ENCODE peak calls at places on chromosomes 12 and 14, in five cellular contexts. A, F, W, J and T are unnamed samples.

GRCh38 chr12:13024151-13024946 is 19.8 kb upstream of the FAM234B start:
- DNase-seq in A (no peak), F (no peak), W (no peak), J (no peak), T (no peak)

GRCh38 chr14:21101802-21102413 is 1.0 kb downstream of the TMEM253 start:
- DNase-seq in A (no peak), F (no peak), W (no peak), J (no peak), T (no peak)

GRCh38 chr12:48998497-48999353 is 450 bp downstream of the DDN start:
- DNase-seq in A (no peak), F (no peak), W (no peak), J (no peak), T (no peak)

GRCh38 chr12:75389061-75389460 is 1.8 kb upstream of the GLIPR1L2 start:
- DNase-seq in A (no peak), F (no peak), W (no peak), J (no peak), T (no peak)

GRCh38 chr12:13171921-13172859 is 24.3 kb upstream of the EMP1 start:
- DNase-seq in A (no peak), F (peak), W (no peak), J (no peak), T (no peak)

GRCh38 chr14:80933282-80933681 is 8.3 kb downstream of the CEP128 start:
- DNase-seq in A (no peak), F (no peak), W (no peak), J (no peak), T (no peak)

GRCh38 chr12:127819066-127819465 is 447.9 kb upstream of the TMEM132C start:
- DNase-seq in A (no peak), F (no peak), W (no peak), J (no peak), T (no peak)

GRCh38 chr12:78192979-78193378 is 362.3 kb downstream of the NAV3 start:
- DNase-seq in A (no peak), F (no peak), W (no peak), J (no peak), T (no peak)

GRCh38 chr14:102071283-102071998 is 15.4 kb downstream of the HSP90AA1 start:
- DNase-seq in A (no peak), F (no peak), W (no peak), J (no peak), T (no peak)

GRCh38 chr14:32078030-32078793 is 1.1 kb downstream of the ARHGAP5 start:
- DNase-seq in A (peak), F (peak), W (peak), J (no peak), T (peak)

GRCh38 chr14:96363751-96364336 is 518 bp downstream of the GSKIP start:
- DNase-seq in A (peak), F (no peak), W (peak), J (peak), T (no peak)

GRCh38 chr12:104549820-104550480 is 93.2 kb downstream of the CHST11 start:
- DNase-seq in A (no peak), F (no peak), W (no peak), J (no peak), T (no peak)

GRCh38 chr14:55645148-55645547 is 65.1 kb downstream of the KTN1 start:
- DNase-seq in A (no peak), F (no peak), W (no peak), J (no peak), T (no peak)

GRCh38 chr12:47370421-47370820 is 290.7 kb upstream of the AMIGO2 start:
- DNase-seq in A (no peak), F (no peak), W (no peak), J (no peak), T (no peak)

GRCh38 chr12:27523305-27523641 is 733 bp upstream of the PPFIBP1 start:
- DNase-seq in A (no peak), F (no peak), W (no peak), J (no peak), T (no peak)

GRCh38 chr12:1806301-1807106 is 13.9 kb upstream of the LRTM2 start:
- DNase-seq in A (no peak), F (peak), W (no peak), J (peak), T (no peak)

GRCh38 chr12:2642896-2643425 is 151.8 kb upstream of the FKBP4 start:
- DNase-seq in A (no peak), F (no peak), W (no peak), J (no peak), T (no peak)

GRCh38 chr12:112806721-112807120 is 15.2 kb downstream of the RPH3A start:
- DNase-seq in A (no peak), F (no peak), W (no peak), J (no peak), T (no peak)

GRCh38 chr12:3138896-3139590 is 61.9 kb downstream of the TSPAN9 start:
- DNase-seq in A (peak), F (no peak), W (no peak), J (no peak), T (no peak)

GRCh38 chr12:111182391-111182790 is 186.5 kb downstream of the PHETA1 start:
- DNase-seq in A (no peak), F (no peak), W (no peak), J (no peak), T (no peak)

GRCh38 chr12:111184161-111184560 is 184.7 kb downstream of the PHETA1 start:
- DNase-seq in A (no peak), F (no peak), W (no peak), J (no peak), T (no peak)

GRCh38 chr12:111183094-111183493 is 185.8 kb downstream of the PHETA1 start:
- DNase-seq in A (no peak), F (no peak), W (no peak), J (no peak), T (no peak)

GRCh38 chr12:111178194-111179081 is 190.5 kb downstream of the PHETA1 start:
- DNase-seq in A (no peak), F (no peak), W (no peak), J (no peak), T (no peak)

DNA sequence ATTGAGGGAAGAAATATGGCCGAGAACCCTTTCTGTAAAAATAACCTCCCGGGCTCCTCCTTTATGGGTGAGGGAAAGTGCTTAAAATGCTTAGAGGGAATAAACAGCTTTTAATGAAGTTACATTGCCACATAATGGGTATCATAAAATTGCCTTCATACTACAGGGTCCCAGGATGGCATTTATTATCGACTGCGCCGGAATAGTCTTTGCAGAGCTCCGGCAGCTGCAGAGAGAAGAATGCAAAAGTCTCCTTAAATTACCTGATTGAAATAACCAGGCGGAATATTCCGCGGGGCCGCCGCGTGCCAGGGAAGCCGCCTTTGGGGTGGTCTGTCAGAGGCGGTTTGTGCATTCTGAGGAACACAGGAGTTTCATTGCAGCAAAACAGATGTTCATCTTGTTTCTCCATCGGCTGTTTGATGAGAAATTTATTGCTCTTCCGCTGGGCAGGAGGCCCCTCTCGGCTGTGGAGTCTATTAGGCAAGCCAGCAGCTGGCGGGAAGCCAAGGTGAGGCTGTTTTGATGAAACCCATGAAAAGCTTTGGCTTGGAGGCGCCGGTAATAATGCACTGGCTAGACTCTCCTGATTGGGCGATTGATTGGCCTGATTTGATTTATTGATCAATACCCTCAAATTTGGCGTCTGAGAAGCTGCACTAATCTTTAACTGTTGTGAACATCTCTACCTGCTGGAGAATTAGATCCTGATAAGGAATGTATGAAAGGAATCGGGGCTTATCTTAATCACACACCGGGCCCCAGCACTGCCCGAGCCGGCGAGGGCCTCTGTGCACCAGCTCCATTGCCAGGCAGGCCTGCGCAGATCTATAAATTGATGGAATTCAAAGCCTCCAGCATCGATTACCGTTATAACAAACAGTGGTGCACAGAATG is 187.8 kb downstream of the PHETA1 start:
- DNase-seq in A (peak), F (peak), W (no peak), J (peak), T (no peak)
- H3K4me3 ChIP-seq in A (no peak), F (no peak), W (no peak), J (no peak), T (no peak)

GRCh38 chr12:53974084-53975018 is at the start of gene HOTAIR:
- DNase-seq in A (no peak), F (peak), W (peak), J (no peak), T (peak)
- H3K4me3 ChIP-seq in A (peak), F (peak), W (peak), J (no peak), T (no peak)

GRCh38 chr12:93167331-93167730 is 210.4 kb upstream of the NUDT4 start:
- DNase-seq in A (no peak), F (no peak), W (no peak), J (no peak), T (no peak)
- H3K4me3 ChIP-seq in A (no peak), F (no peak), W (no peak), J (no peak), T (peak)

DNA sequence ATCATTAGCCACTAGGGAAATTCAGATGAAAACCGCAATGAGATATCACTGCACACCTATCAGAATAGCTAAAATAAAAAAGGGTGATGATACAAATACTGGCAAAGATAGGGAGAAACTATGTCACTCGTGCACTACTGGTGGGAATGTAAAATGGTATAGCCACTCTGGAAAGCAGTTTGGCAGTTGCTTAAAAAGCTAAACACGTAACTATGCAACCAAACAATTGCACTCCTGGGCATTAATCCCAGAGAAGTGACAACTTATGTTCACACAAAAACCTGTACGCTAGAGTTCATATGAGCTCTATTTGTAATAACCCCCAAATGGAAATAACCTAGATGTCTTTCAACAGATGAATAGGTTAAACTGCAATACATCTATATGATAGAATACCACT is 35.4 kb downstream of the GPR135 start:
- DNase-seq in A (no peak), F (no peak), W (no peak), J (no peak), T (no peak)
- H3K4me3 ChIP-seq in A (no peak), F (no peak), W (no peak), J (no peak), T (no peak)

DNA sequence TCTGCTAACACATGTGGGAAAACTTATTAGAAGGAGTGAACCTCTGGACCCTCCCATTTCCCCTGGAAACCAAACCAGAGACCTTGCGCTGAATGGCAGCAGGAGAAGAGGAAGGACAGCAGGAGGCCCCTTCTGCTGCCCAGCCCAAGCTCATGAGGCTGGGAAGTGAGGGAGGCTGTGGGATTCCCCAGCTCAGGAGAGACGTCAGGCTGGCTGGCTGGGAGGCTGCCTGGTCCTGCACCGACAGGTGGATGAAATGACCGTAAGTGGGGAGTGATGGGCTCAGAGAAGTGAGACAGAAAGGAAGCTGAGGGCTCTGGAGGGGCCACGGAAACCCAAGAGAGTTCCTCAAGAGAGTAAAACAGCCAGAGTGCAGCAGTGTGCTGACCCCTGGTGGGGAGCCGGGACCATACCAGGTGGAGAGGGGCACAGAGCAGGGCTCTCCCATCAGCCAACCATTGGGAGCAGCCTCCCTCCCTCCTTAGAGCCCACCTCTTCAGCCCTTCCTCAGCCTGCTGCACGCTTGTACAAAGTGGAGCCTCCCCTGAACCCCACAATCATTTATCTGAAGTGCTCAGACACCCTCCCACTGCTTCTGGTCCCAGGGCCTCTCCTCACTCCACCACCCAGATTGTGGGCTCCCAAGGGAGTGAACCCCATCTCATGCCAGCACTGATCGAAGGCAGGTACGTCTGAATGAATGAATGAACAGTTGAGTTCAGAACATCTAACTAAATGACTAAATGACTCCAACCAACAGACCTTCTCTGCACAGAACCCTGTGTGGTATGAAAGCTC is 14.0 kb downstream of the TAMALIN start:
- DNase-seq in A (no peak), F (peak), W (peak), J (peak), T (peak)
- H3K4me3 ChIP-seq in A (no peak), F (no peak), W (no peak), J (no peak), T (no peak)

GRCh38 chr14:103848720-103849077 is 1.3 kb upstream of the PPP1R13B start:
- DNase-seq in A (no peak), F (no peak), W (no peak), J (no peak), T (no peak)
- H3K4me3 ChIP-seq in A (no peak), F (no peak), W (no peak), J (no peak), T (no peak)

DNA sequence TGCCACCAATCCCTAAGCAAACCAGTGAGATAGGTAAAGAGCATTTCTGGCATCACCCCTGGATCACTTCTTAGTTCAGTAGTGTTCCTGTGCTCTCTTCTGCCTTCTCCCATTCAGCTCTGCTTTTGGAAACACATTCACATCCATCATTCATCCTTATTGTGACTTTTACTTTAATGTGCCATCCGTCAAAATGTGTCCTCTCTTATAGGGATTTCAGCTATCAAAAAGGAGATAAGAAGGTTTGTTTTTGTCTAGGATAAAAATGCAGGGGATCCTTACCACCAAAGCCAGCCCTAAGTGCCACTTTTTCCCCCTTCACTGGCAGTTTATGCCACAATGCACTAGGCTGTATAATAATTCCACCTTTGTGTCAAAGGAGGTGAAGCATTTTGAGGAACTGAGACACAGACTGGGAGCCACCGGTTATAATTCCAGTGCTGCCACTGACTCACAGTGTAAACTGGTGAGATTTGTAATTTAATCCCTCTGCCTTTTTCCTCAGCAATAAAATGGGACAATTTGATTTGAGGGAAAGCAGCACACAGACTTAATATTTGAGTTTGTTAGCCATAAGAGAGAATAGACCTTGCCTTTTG is 158.6 kb downstream of the PAX9 start:
- DNase-seq in A (no peak), F (no peak), W (no peak), J (no peak), T (no peak)
- H3K4me3 ChIP-seq in A (no peak), F (no peak), W (no peak), J (no peak), T (no peak)

DNA sequence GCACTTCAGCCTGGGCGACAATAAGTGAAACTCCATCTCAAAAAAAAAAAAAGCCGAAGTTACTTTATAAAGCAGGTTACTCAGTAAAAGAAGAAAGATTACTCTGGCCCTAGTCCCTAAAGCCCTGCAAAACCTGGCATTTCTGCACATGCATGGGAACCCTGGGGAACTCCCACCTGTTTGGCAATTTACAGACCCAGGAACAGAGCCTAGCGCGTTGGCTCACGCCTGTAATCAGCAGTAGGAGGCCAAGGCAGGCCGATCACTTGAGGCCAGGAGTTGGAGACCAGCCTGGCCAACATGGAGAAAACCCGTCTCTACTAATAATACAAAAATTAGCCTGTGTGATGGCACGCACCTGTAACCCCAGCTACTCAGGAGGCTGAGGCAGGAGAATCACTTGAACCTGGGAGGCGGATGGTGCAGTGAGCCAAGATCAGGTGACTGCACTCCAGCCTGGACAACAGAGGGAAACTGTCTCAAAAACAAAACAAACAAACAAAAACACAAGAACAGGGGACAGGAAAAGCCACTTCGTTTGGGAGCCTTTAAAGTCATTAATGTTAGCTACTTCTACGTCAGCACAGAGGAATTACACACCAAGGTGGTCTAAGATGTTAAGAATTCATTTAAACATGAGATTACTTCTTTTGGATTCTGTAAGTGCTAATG is 34.1 kb upstream of the SPTSSA start:
- DNase-seq in A (peak), F (no peak), W (no peak), J (peak), T (no peak)
- H3K4me3 ChIP-seq in A (no peak), F (no peak), W (no peak), J (no peak), T (no peak)

GRCh38 chr14:64704145-64704742 is at the start of gene PLEKHG3:
- DNase-seq in A (peak), F (peak), W (no peak), J (peak), T (no peak)
- H3K4me3 ChIP-seq in A (peak), F (peak), W (peak), J (peak), T (peak)

GRCh38 chr12:130160306-130160705 is 2.0 kb upstream of the FZD10 start:
- DNase-seq in A (no peak), F (no peak), W (no peak), J (no peak), T (no peak)

GRCh38 chr12:130160711-130161231 is 1.5 kb upstream of the FZD10 start:
- DNase-seq in A (no peak), F (no peak), W (no peak), J (no peak), T (no peak)

GRCh38 chr12:130162267-130162666 is at the start of gene FZD10:
- DNase-seq in A (peak), F (no peak), W (no peak), J (no peak), T (no peak)

GRCh38 chr12:130162771-130163460 is 652 bp downstream of the FZD10 start:
- DNase-seq in A (no peak), F (no peak), W (no peak), J (no peak), T (no peak)

DNA sequence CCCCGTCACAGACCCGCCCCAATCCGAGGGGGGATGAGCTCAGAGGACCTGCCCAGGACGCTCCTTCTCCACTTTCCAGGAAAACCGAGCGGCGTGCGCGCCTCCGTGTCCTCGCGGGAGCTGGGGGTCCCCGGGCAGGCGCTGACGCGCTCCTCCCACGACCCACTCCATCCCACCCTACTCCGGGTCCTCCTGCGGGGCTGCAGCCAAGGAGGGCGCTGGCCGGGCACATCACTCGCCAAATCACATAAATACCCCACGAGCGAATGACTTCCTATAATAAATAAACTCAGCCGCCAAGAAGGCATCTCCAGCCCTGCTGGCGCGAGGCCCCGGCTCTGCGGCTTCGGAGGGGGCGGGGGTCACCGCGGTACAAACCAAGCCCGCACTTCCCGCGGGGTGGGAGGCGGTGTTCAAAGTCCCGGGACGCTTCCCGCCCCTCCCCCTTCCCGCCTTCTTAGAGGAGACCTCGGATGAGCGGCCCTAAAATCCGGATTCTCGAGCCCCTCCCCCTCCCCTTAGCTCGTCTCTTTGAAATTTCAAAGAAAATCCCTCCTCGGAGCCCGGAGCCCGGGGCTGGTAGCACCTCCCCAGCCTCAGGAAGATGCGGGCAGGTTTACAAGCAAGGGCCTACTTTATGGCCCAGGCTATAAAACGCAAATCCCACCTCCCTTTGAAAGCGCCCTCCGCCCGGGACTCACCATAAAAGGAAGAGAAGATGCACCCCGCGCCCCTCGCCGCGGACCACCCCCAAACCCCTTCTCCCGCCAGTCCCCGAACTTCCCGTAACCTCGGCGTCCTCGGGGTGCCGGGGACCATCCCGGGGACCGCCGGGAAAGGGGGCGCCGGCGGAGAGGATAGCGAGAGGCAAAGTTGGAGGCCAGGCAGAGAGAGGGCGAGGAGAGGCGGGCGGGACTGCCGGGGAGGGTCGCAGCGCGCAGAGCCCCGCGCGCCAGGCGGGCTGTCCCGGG is 718 bp upstream of the FZD10 start:
- DNase-seq in A (peak), F (no peak), W (no peak), J (no peak), T (no peak)
- H3K4me3 ChIP-seq in A (peak), F (peak), W (no peak), J (peak), T (no peak)